ENCODE peak calls at places on chromosomes 12 and 14, in nine cellular contexts. E is left kidney; J is SK-N-SH; M is RWPE1; D is pancreas; R is activated CD8-positive, alpha-beta memory T cell treated with anti-CD3 and anti-CD28 coated beads for 1 hour; K is progenitor cell of endocrine pancreas; U is NCI-H345; P is GM19239. I is an unnamed sample.

GRCh38 chr14:35405304-35405996 is 901 bp upstream of the NFKBIA start:
- DNase-seq in E (no peak), J (no peak), M (no peak), D (no peak), R (no peak), K (no peak), U (peak; percentile 51), P (no peak), I (no peak)

GRCh38 chr12:70876952-70877351 is 43.6 kb downstream of the PTPRR start:
- DNase-seq in E (no peak), J (no peak), M (peak; percentile 19), D (no peak), R (no peak), K (no peak), U (no peak), P (no peak), I (no peak)

GRCh38 chr14:30317729-30318128 is 241.2 kb upstream of the G2E3 start:
- DNase-seq in E (peak; percentile 10), J (no peak), M (no peak), D (no peak), R (no peak), K (no peak), U (no peak), P (no peak), I (no peak)

GRCh38 chr12:51415931-51416330 is 8.7 kb upstream of the SLC4A8 start:
- DNase-seq in E (no peak), J (no peak), M (peak; percentile 53), D (no peak), R (no peak), K (no peak), U (peak; percentile 11), P (no peak), I (no peak)

GRCh38 chr12:117854339-117855012 is 114.3 kb downstream of the KSR2 start:
- DNase-seq in E (peak; percentile 74), J (peak; percentile 75), M (peak; percentile 48), D (peak; percentile 37), R (no peak), K (peak; percentile 58), U (peak; percentile 54), P (peak; percentile 29), I (peak; percentile 87)

GRCh38 chr14:36901846-36902245 is 240.2 kb downstream of the PAX9 start:
- DNase-seq in E (no peak), J (no peak), M (peak; percentile 2), D (no peak), R (no peak), K (no peak), U (no peak), P (no peak), I (no peak)

GRCh38 chr14:104845033-104845666 is 19.9 kb upstream of the CEP170B start:
- DNase-seq in E (no peak), J (no peak), M (no peak), D (no peak), R (no peak), K (no peak), U (no peak), P (no peak), I (no peak)

GRCh38 chr12:27571463-27571862 is 47.5 kb downstream of the PPFIBP1 start:
- DNase-seq in E (no peak), J (no peak), M (peak; percentile 33), D (no peak), R (no peak), K (no peak), U (no peak), P (no peak), I (no peak)

GRCh38 chr12:102948941-102949352 is 8.5 kb upstream of the ASCL1 start:
- DNase-seq in E (peak; percentile 75), J (peak; percentile 61), M (peak; percentile 27), D (peak; percentile 64), R (no peak), K (peak; percentile 64), U (peak; percentile 81), P (no peak), I (peak; percentile 87)

GRCh38 chr12:30847259-30847658 is 79.3 kb upstream of the TSPAN11 start:
- DNase-seq in E (peak; percentile 71), J (peak; percentile 44), M (no peak), D (no peak), R (no peak), K (no peak), U (peak; percentile 71), P (no peak), I (no peak)

GRCh38 chr14:56796259-56796658 is 14.0 kb downstream of the OTX2 start:
- DNase-seq in E (no peak), J (no peak), M (no peak), D (no peak), R (no peak), K (no peak), U (peak; percentile 5), P (no peak), I (no peak)

GRCh38 chr14:54606178-54606577 is 39.2 kb downstream of the SAMD4A start:
- DNase-seq in E (peak; percentile 38), J (no peak), M (no peak), D (no peak), R (no peak), K (no peak), U (no peak), P (no peak), I (no peak)

GRCh38 chr12:95074766-95075165 is 1.3 kb upstream of the NR2C1 start:
- DNase-seq in E (no peak), J (no peak), M (no peak), D (no peak), R (no peak), K (no peak), U (no peak), P (no peak), I (no peak)

GRCh38 chr14:100537701-100538565 is 49.3 kb downstream of the BEGAIN start:
- DNase-seq in E (no peak), J (peak; percentile 39), M (no peak), D (peak; percentile 13), R (no peak), K (no peak), U (no peak), P (no peak), I (peak; percentile 37)

GRCh38 chr12:57182918-57183575 is 33.5 kb upstream of the NXPH4 start:
- DNase-seq in E (peak; percentile 86), J (peak; percentile 96), M (peak; percentile 93), D (peak; percentile 87), R (peak; percentile 41), K (peak; percentile 71), U (peak; percentile 76), P (peak; percentile 99), I (peak; percentile 90)

GRCh38 chr12:111024205-111024794 is 103.9 kb upstream of the MYL2 start:
- DNase-seq in E (peak; percentile 79), J (peak; percentile 83), M (peak; percentile 82), D (peak; percentile 41), R (peak; percentile 12), K (peak; percentile 69), U (peak; percentile 29), P (no peak), I (peak; percentile 87)

GRCh38 chr12:51820721-51821422 is 27.6 kb downstream of the FIGNL2 start:
- DNase-seq in E (peak; percentile 94), J (peak; percentile 97), M (peak; percentile 27), D (peak; percentile 77), R (peak; percentile 55), K (peak; percentile 47), U (peak; percentile 86), P (no peak), I (peak; percentile 94)

GRCh38 chr12:113130457-113131135 is 5.0 kb downstream of the RASAL1 start:
- DNase-seq in E (peak; percentile 70), J (peak; percentile 73), M (no peak), D (no peak), R (no peak), K (no peak), U (no peak), P (no peak), I (no peak)

GRCh38 chr12:132529156-132529839 is 39.3 kb downstream of the FBRSL1 start:
- DNase-seq in E (no peak), J (no peak), M (no peak), D (no peak), R (no peak), K (no peak), U (no peak), P (no peak), I (no peak)

I was measured in ecto neural progenitor cell.